ENCODE peak calls at places on chromosomes 7 and 10, in six cellular contexts. One of them, this sample, is unnamed.

GRCh38 chr7:99839560-99840011 is 11.8 kb downstream of the CYP3A43 start:
- DNase-seq in SK-N-SH: no peak
- DNase-seq in nephron progenitor cell: no peak
- DNase-seq in transverse colon: peak
- DNase-seq in AG09319: no peak
- DNase-seq in stimulated activated CD8-positive, alpha-beta memory T cell treated with anti-CD3 and anti-CD28 coated beads, Interleukin-2, amount 100 ng/mL, for 48 hours: no peak
- DNase-seq in this sample: peak

GRCh38 chr7:43872401-43873165 is 3.3 kb upstream of the MRPS24 start:
- DNase-seq in SK-N-SH: peak
- DNase-seq in nephron progenitor cell: no peak
- DNase-seq in transverse colon: peak
- DNase-seq in AG09319: peak
- DNase-seq in stimulated activated CD8-positive, alpha-beta memory T cell treated with anti-CD3 and anti-CD28 coated beads, Interleukin-2, amount 100 ng/mL, for 48 hours: no peak
- DNase-seq in this sample: peak

GRCh38 chr10:12849351-12850181 is 151.9 kb downstream of the CCDC3 start:
- DNase-seq in SK-N-SH: peak
- DNase-seq in nephron progenitor cell: peak
- DNase-seq in transverse colon: no peak
- DNase-seq in AG09319: no peak
- DNase-seq in stimulated activated CD8-positive, alpha-beta memory T cell treated with anti-CD3 and anti-CD28 coated beads, Interleukin-2, amount 100 ng/mL, for 48 hours: no peak
- DNase-seq in this sample: no peak

GRCh38 chr7:107262857-107263256 is 94.1 kb downstream of the HBP1 start:
- DNase-seq in SK-N-SH: no peak
- DNase-seq in nephron progenitor cell: no peak
- DNase-seq in transverse colon: no peak
- DNase-seq in AG09319: no peak
- DNase-seq in stimulated activated CD8-positive, alpha-beta memory T cell treated with anti-CD3 and anti-CD28 coated beads, Interleukin-2, amount 100 ng/mL, for 48 hours: no peak
- DNase-seq in this sample: no peak

GRCh38 chr7:98674461-98674860 is 57.4 kb downstream of the NPTX2 start:
- DNase-seq in SK-N-SH: no peak
- DNase-seq in nephron progenitor cell: no peak
- DNase-seq in transverse colon: no peak
- DNase-seq in AG09319: no peak
- DNase-seq in stimulated activated CD8-positive, alpha-beta memory T cell treated with anti-CD3 and anti-CD28 coated beads, Interleukin-2, amount 100 ng/mL, for 48 hours: no peak
- DNase-seq in this sample: no peak

GRCh38 chr7:20218261-20218660 is 1.1 kb upstream of the MACC1 start:
- DNase-seq in SK-N-SH: no peak
- DNase-seq in nephron progenitor cell: no peak
- DNase-seq in transverse colon: no peak
- DNase-seq in AG09319: no peak
- DNase-seq in stimulated activated CD8-positive, alpha-beta memory T cell treated with anti-CD3 and anti-CD28 coated beads, Interleukin-2, amount 100 ng/mL, for 48 hours: no peak
- DNase-seq in this sample: no peak

GRCh38 chr7:158740013-158740656 is 35.5 kb upstream of the NCAPG2 start:
- DNase-seq in SK-N-SH: no peak
- DNase-seq in nephron progenitor cell: no peak
- DNase-seq in transverse colon: peak
- DNase-seq in AG09319: no peak
- DNase-seq in stimulated activated CD8-positive, alpha-beta memory T cell treated with anti-CD3 and anti-CD28 coated beads, Interleukin-2, amount 100 ng/mL, for 48 hours: no peak
- DNase-seq in this sample: no peak

GRCh38 chr10:60281792-60282353 is 107.8 kb downstream of the ANK3 start:
- DNase-seq in SK-N-SH: peak
- DNase-seq in nephron progenitor cell: no peak
- DNase-seq in transverse colon: no peak
- DNase-seq in AG09319: no peak
- DNase-seq in stimulated activated CD8-positive, alpha-beta memory T cell treated with anti-CD3 and anti-CD28 coated beads, Interleukin-2, amount 100 ng/mL, for 48 hours: no peak
- DNase-seq in this sample: no peak

GRCh38 chr10:11700539-11700938 is 41.6 kb upstream of the ECHDC3 start:
- DNase-seq in SK-N-SH: no peak
- DNase-seq in nephron progenitor cell: no peak
- DNase-seq in transverse colon: no peak
- DNase-seq in AG09319: no peak
- DNase-seq in stimulated activated CD8-positive, alpha-beta memory T cell treated with anti-CD3 and anti-CD28 coated beads, Interleukin-2, amount 100 ng/mL, for 48 hours: no peak
- DNase-seq in this sample: no peak

GRCh38 chr10:95388539-95388938 is 97.7 kb upstream of the PDLIM1 start:
- DNase-seq in SK-N-SH: no peak
- DNase-seq in nephron progenitor cell: no peak
- DNase-seq in transverse colon: no peak
- DNase-seq in AG09319: no peak
- DNase-seq in stimulated activated CD8-positive, alpha-beta memory T cell treated with anti-CD3 and anti-CD28 coated beads, Interleukin-2, amount 100 ng/mL, for 48 hours: no peak
- DNase-seq in this sample: no peak

GRCh38 chr10:89504691-89505090 is 30.7 kb downstream of the SLC16A12 start:
- DNase-seq in SK-N-SH: no peak
- DNase-seq in nephron progenitor cell: no peak
- DNase-seq in transverse colon: no peak
- DNase-seq in AG09319: no peak
- DNase-seq in stimulated activated CD8-positive, alpha-beta memory T cell treated with anti-CD3 and anti-CD28 coated beads, Interleukin-2, amount 100 ng/mL, for 48 hours: no peak
- DNase-seq in this sample: no peak

GRCh38 chr7:122487131-122487530 is 182.6 kb upstream of the FEZF1 start:
- DNase-seq in SK-N-SH: no peak
- DNase-seq in nephron progenitor cell: no peak
- DNase-seq in transverse colon: no peak
- DNase-seq in AG09319: no peak
- DNase-seq in stimulated activated CD8-positive, alpha-beta memory T cell treated with anti-CD3 and anti-CD28 coated beads, Interleukin-2, amount 100 ng/mL, for 48 hours: no peak
- DNase-seq in this sample: no peak

GRCh38 chr7:157529768-157530560 is 193.2 kb downstream of the DNAJB6 start:
- DNase-seq in SK-N-SH: no peak
- DNase-seq in nephron progenitor cell: no peak
- DNase-seq in transverse colon: no peak
- DNase-seq in AG09319: no peak
- DNase-seq in stimulated activated CD8-positive, alpha-beta memory T cell treated with anti-CD3 and anti-CD28 coated beads, Interleukin-2, amount 100 ng/mL, for 48 hours: no peak
- DNase-seq in this sample: no peak

GRCh38 chr10:101189461-101190401 is 39.5 kb downstream of the LBX1 start:
- DNase-seq in SK-N-SH: no peak
- DNase-seq in nephron progenitor cell: peak
- DNase-seq in transverse colon: no peak
- DNase-seq in AG09319: no peak
- DNase-seq in stimulated activated CD8-positive, alpha-beta memory T cell treated with anti-CD3 and anti-CD28 coated beads, Interleukin-2, amount 100 ng/mL, for 48 hours: no peak
- DNase-seq in this sample: no peak

GRCh38 chr7:116540743-116541142 is 15.9 kb downstream of the CAV1 start:
- DNase-seq in SK-N-SH: no peak
- DNase-seq in nephron progenitor cell: no peak
- DNase-seq in transverse colon: no peak
- DNase-seq in AG09319: no peak
- DNase-seq in stimulated activated CD8-positive, alpha-beta memory T cell treated with anti-CD3 and anti-CD28 coated beads, Interleukin-2, amount 100 ng/mL, for 48 hours: no peak
- DNase-seq in this sample: no peak

GRCh38 chr7:108014747-108015682 is 12.1 kb upstream of the LAMB1 start:
- DNase-seq in SK-N-SH: no peak
- DNase-seq in nephron progenitor cell: no peak
- DNase-seq in transverse colon: no peak
- DNase-seq in AG09319: no peak
- DNase-seq in stimulated activated CD8-positive, alpha-beta memory T cell treated with anti-CD3 and anti-CD28 coated beads, Interleukin-2, amount 100 ng/mL, for 48 hours: no peak
- DNase-seq in this sample: no peak

GRCh38 chr10:122342293-122343134 is 32.0 kb upstream of the PLEKHA1 start:
- DNase-seq in SK-N-SH: peak
- DNase-seq in nephron progenitor cell: peak
- DNase-seq in transverse colon: peak
- DNase-seq in AG09319: peak
- DNase-seq in stimulated activated CD8-positive, alpha-beta memory T cell treated with anti-CD3 and anti-CD28 coated beads, Interleukin-2, amount 100 ng/mL, for 48 hours: peak
- DNase-seq in this sample: no peak

GRCh38 chr10:103548581-103549348 is 55.3 kb downstream of the NEURL1 start:
- DNase-seq in SK-N-SH: peak
- DNase-seq in nephron progenitor cell: no peak
- DNase-seq in transverse colon: peak
- DNase-seq in AG09319: no peak
- DNase-seq in stimulated activated CD8-positive, alpha-beta memory T cell treated with anti-CD3 and anti-CD28 coated beads, Interleukin-2, amount 100 ng/mL, for 48 hours: no peak
- DNase-seq in this sample: peak

GRCh38 chr10:102195301-102195870 is 30.7 kb upstream of the ELOVL3 start:
- DNase-seq in SK-N-SH: no peak
- DNase-seq in nephron progenitor cell: no peak
- DNase-seq in transverse colon: no peak
- DNase-seq in AG09319: no peak
- DNase-seq in stimulated activated CD8-positive, alpha-beta memory T cell treated with anti-CD3 and anti-CD28 coated beads, Interleukin-2, amount 100 ng/mL, for 48 hours: no peak
- DNase-seq in this sample: no peak

GRCh38 chr10:119652361-119652760 is 1.2 kb downstream of the BAG3 start:
- DNase-seq in SK-N-SH: no peak
- DNase-seq in nephron progenitor cell: no peak
- DNase-seq in transverse colon: no peak
- DNase-seq in AG09319: peak
- DNase-seq in stimulated activated CD8-positive, alpha-beta memory T cell treated with anti-CD3 and anti-CD28 coated beads, Interleukin-2, amount 100 ng/mL, for 48 hours: no peak
- DNase-seq in this sample: no peak

GRCh38 chr7:152883858-152884257 is 124.3 kb downstream of the ACTR3B start:
- DNase-seq in SK-N-SH: no peak
- DNase-seq in nephron progenitor cell: no peak
- DNase-seq in transverse colon: no peak
- DNase-seq in AG09319: no peak
- DNase-seq in stimulated activated CD8-positive, alpha-beta memory T cell treated with anti-CD3 and anti-CD28 coated beads, Interleukin-2, amount 100 ng/mL, for 48 hours: no peak
- DNase-seq in this sample: no peak

GRCh38 chr10:61896854-61897661 is 4.4 kb upstream of the ARID5B start:
- DNase-seq in SK-N-SH: peak
- DNase-seq in nephron progenitor cell: peak
- DNase-seq in transverse colon: peak
- DNase-seq in AG09319: no peak
- DNase-seq in stimulated activated CD8-positive, alpha-beta memory T cell treated with anti-CD3 and anti-CD28 coated beads, Interleukin-2, amount 100 ng/mL, for 48 hours: no peak
- DNase-seq in this sample: peak

GRCh38 chr10:78777466-78778256 is 291.1 kb upstream of the ZMIZ1 start:
- DNase-seq in SK-N-SH: peak
- DNase-seq in nephron progenitor cell: peak
- DNase-seq in transverse colon: peak
- DNase-seq in AG09319: no peak
- DNase-seq in stimulated activated CD8-positive, alpha-beta memory T cell treated with anti-CD3 and anti-CD28 coated beads, Interleukin-2, amount 100 ng/mL, for 48 hours: no peak
- DNase-seq in this sample: peak

This sample was measured in left colon.